ENCODE peak calls at places on chromosomes 13 and 19, in six cellular contexts. One of them, this sample, is unnamed.

GRCh38 chr19:21474671-21475181 is 30.7 kb upstream of the ZNF429 start:
- DNase-seq in aorta: peak
- DNase-seq in head of caudate nucleus: peak
- DNase-seq in heart left ventricle: peak
- DNase-seq in CD4-positive, alpha-beta memory T cell: peak
- DNase-seq in Calu3: no peak
- DNase-seq in this sample: peak

GRCh38 chr19:40589723-40590429 is 11.3 kb upstream of the LTBP4 start:
- DNase-seq in CD4-positive, alpha-beta memory T cell: no peak
- DNase-seq in Calu3: no peak
- DNase-seq in heart left ventricle: no peak
- DNase-seq in head of caudate nucleus: no peak
- DNase-seq in aorta: peak
- DNase-seq in this sample: no peak

GRCh38 chr19:46791944-46792343 is 3.5 kb upstream of the SLC1A5 start:
- DNase-seq in CD4-positive, alpha-beta memory T cell: peak
- DNase-seq in heart left ventricle: no peak
- DNase-seq in aorta: no peak
- DNase-seq in head of caudate nucleus: no peak
- DNase-seq in Calu3: no peak
- DNase-seq in this sample: no peak

GRCh38 chr19:2229103-2230028 is 6.8 kb downstream of the PLEKHJ1 start:
- DNase-seq in head of caudate nucleus: no peak
- DNase-seq in heart left ventricle: no peak
- DNase-seq in Calu3: no peak
- DNase-seq in aorta: no peak
- DNase-seq in CD4-positive, alpha-beta memory T cell: no peak
- DNase-seq in this sample: no peak

GRCh38 chr13:102710261-102710679 is 15.4 kb upstream of the METTL21C start:
- DNase-seq in Calu3: no peak
- DNase-seq in head of caudate nucleus: no peak
- DNase-seq in CD4-positive, alpha-beta memory T cell: no peak
- DNase-seq in heart left ventricle: no peak
- DNase-seq in aorta: no peak
- DNase-seq in this sample: no peak

GRCh38 chr13:113651511-113652403 is 6.2 kb downstream of the ATP4B start:
- DNase-seq in heart left ventricle: no peak
- DNase-seq in head of caudate nucleus: peak
- DNase-seq in CD4-positive, alpha-beta memory T cell: no peak
- DNase-seq in aorta: peak
- DNase-seq in Calu3: no peak
- DNase-seq in this sample: peak

GRCh38 chr19:50510121-50510670 is 795 bp downstream of the JOSD2 start:
- DNase-seq in CD4-positive, alpha-beta memory T cell: no peak
- DNase-seq in Calu3: no peak
- DNase-seq in head of caudate nucleus: peak
- DNase-seq in aorta: peak
- DNase-seq in heart left ventricle: no peak
- DNase-seq in this sample: no peak

GRCh38 chr13:78608254-78608704 is 4.9 kb upstream of the POU4F1 start:
- DNase-seq in head of caudate nucleus: no peak
- DNase-seq in CD4-positive, alpha-beta memory T cell: no peak
- DNase-seq in Calu3: no peak
- DNase-seq in aorta: no peak
- DNase-seq in heart left ventricle: no peak
- DNase-seq in this sample: no peak

GRCh38 chr19:6663236-6664187 is 6.4 kb downstream of the TNFSF14 start:
- DNase-seq in heart left ventricle: no peak
- DNase-seq in Calu3: no peak
- DNase-seq in head of caudate nucleus: no peak
- DNase-seq in aorta: no peak
- DNase-seq in CD4-positive, alpha-beta memory T cell: no peak
- DNase-seq in this sample: no peak

GRCh38 chr13:105334211-105334610 is 1201.3 kb downstream of the EFNB2 start:
- DNase-seq in head of caudate nucleus: no peak
- DNase-seq in Calu3: no peak
- DNase-seq in aorta: no peak
- DNase-seq in CD4-positive, alpha-beta memory T cell: no peak
- DNase-seq in heart left ventricle: no peak
- DNase-seq in this sample: no peak

GRCh38 chr19:38580080-38580479 is 37.7 kb downstream of the MAP4K1 start:
- DNase-seq in CD4-positive, alpha-beta memory T cell: no peak
- DNase-seq in head of caudate nucleus: no peak
- DNase-seq in heart left ventricle: no peak
- DNase-seq in Calu3: no peak
- DNase-seq in aorta: no peak
- DNase-seq in this sample: no peak

This sample was measured in transverse colon.